ENCODE peak calls at places on chromosomes 3 and 15, in five cellular contexts. V is astrocyte of the spinal cord, X is PC-9, R is hepatocyte, L is body of pancreas. W is an unnamed sample.

GRCh38 chr3:173021547-173022185 is 119.4 kb downstream of the SPATA16 start:
- DNase-seq in L (no peak), V (no peak), X (no peak), R (no peak), W (no peak)

GRCh38 chr15:30978328-30978727 is 13.1 kb downstream of the MTMR10 start:
- DNase-seq in R (no peak), V (no peak), L (no peak), X (no peak), W (no peak)

GRCh38 chr3:48018841-48019240 is 2.6 kb upstream of the MAP4 start:
- DNase-seq in L (no peak), X (no peak), V (peak), R (peak), W (no peak)

GRCh38 chr15:86256628-86257027 is 177.0 kb downstream of the AGBL1 start:
- DNase-seq in X (no peak), L (no peak), R (no peak), V (no peak), W (no peak)

GRCh38 chr3:133038731-133039398 is 674 bp downstream of the TMEM108 start:
- DNase-seq in X (no peak), R (peak), L (peak), V (peak), W (peak)

GRCh38 chr3:67381667-67382272 is 272.6 kb downstream of the SUCLG2 start:
- DNase-seq in V (peak), R (peak), L (peak), X (no peak), W (no peak)

GRCh38 chr3:159536876-159537275 is 451.8 kb upstream of the IL12A start:
- DNase-seq in X (no peak), L (no peak), V (no peak), R (no peak), W (no peak)

GRCh38 chr3:52047295-52047960 is 8.9 kb downstream of the DUSP7 start:
- DNase-seq in L (no peak), V (no peak), R (no peak), X (peak), W (no peak)

GRCh38 chr15:36161781-36162212 is 417.6 kb upstream of the CDIN1 start:
- DNase-seq in L (no peak), V (peak), X (peak), R (peak), W (no peak)

GRCh38 chr15:76328106-76328696 is 8.4 kb upstream of the ISL2 start:
- DNase-seq in R (no peak), L (no peak), V (no peak), X (no peak), W (no peak)

GRCh38 chr3:143192193-143192592 is 72.6 kb downstream of the CHST2 start:
- DNase-seq in V (no peak), R (no peak), L (no peak), X (no peak), W (no peak)

GRCh38 chr15:26051771-26052685 is 188.9 kb upstream of the ATP10A start:
- DNase-seq in X (no peak), V (no peak), L (no peak), R (peak), W (no peak)

GRCh38 chr3:111781561-111782446 is 77.3 kb upstream of the PHLDB2 start:
- DNase-seq in L (no peak), V (no peak), X (no peak), R (no peak), W (no peak)

GRCh38 chr15:53447053-53447574 is 312.3 kb downstream of the WDR72 start:
- DNase-seq in R (no peak), L (no peak), X (no peak), V (no peak), W (no peak)

GRCh38 chr15:48796930-48797329 is 13.9 kb downstream of the CEP152 start:
- DNase-seq in V (peak), X (no peak), R (no peak), L (no peak), W (no peak)

GRCh38 chr3:154943981-154944380 is 136.1 kb upstream of the MME start:
- DNase-seq in R (no peak), L (no peak), X (no peak), V (no peak), W (no peak)

GRCh38 chr15:50181983-50182232 is at the start of gene SLC27A2:
- DNase-seq in R (peak), V (peak), L (peak), X (peak), W (no peak)
- TF ChIP-seq CTCF in R (peak), V (peak), L (peak), X (peak), W (peak)

DNA sequence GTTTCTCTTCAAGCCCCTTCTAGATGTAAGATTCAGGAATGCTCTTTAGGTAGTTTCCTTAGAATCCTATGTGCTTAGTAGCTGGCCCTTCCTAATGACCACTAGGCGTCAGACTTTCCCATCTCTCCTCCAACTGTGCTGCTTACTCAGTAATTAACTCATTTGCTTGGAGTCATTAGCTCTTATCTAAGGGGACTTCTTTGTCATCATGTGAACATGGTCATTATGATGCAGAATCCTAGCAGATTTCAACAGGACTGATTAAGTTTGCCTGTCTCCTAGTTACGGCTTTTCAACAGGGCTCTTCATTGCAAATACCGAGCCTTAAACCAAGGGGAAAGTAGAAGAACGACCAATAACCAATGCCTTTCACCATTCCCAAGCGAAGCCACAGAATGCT is 46.4 kb downstream of the GJD2 start:
- DNase-seq in R (peak), X (no peak), L (no peak), V (peak), W (no peak)
- TF ChIP-seq CTCF in R (peak), X (peak), L (peak), V (peak), W (peak)

GRCh38 chr3:151724846-151725562 is 8.7 kb upstream of the AADACL2 start:
- DNase-seq in R (no peak), L (no peak), X (no peak), V (no peak), W (no peak)

GRCh38 chr3:151721294-151721693 is 12.4 kb upstream of the AADACL2 start:
- DNase-seq in X (no peak), V (no peak), L (no peak), R (no peak), W (no peak)

GRCh38 chr3:151726016-151726415 is 7.7 kb upstream of the AADACL2 start:
- DNase-seq in R (no peak), V (no peak), L (no peak), X (peak), W (no peak)
- TF ChIP-seq CTCF in R (no peak), V (no peak), L (no peak), X (no peak), W (no peak)

GRCh38 chr15:57201578-57201977 is 174.7 kb upstream of the CGNL1 start:
- DNase-seq in R (no peak), L (no peak), V (no peak), X (no peak), W (no peak)
- TF ChIP-seq CTCF in R (no peak), L (no peak), V (no peak), X (no peak), W (no peak)

W was measured in kidney.